ENCODE peak calls at places on chromosomes 4 and X, in nine cellular contexts. F, E, L, K, Q, Y, X, V and W are unnamed samples.

GRCh38 chr4:98710831-98711230 is 52.4 kb upstream of the TSPAN5 start:
- DNase-seq in F (no peak), E (no peak), L (no peak), K (no peak), Q (no peak), Y (no peak), X (no peak), V (no peak), W (no peak)

GRCh38 chr4:48341776-48342558 is 638 bp downstream of the SLAIN2 start:
- DNase-seq in F (no peak), E (peak; percentile 24), L (peak; percentile 56), K (peak; percentile 89), Q (peak; percentile 71), Y (peak; percentile 55), X (peak; percentile 54), V (peak; percentile 3), W (no peak)

GRCh38 chr4:6942238-6942800 is 32.7 kb downstream of the TBC1D14 start:
- DNase-seq in F (no peak), E (no peak), L (peak; percentile 35), K (peak; percentile 43), Q (no peak), Y (peak; percentile 53), X (peak; percentile 63), V (no peak), W (peak; percentile 44)

GRCh38 chr4:26325191-26325590 is 4.4 kb downstream of the RBPJ start:
- DNase-seq in F (peak; percentile 17), E (no peak), L (no peak), K (no peak), Q (no peak), Y (no peak), X (no peak), V (no peak), W (no peak)

GRCh38 chrX:133307094-133307493 is 88.9 kb upstream of the TFDP3 start:
- DNase-seq in F (no peak), E (no peak), L (no peak), K (no peak), Q (no peak), Y (no peak), X (no peak), V (no peak), W (no peak)

GRCh38 chr4:173189117-173189693 is 20.6 kb downstream of the GALNT7 start:
- DNase-seq in F (no peak), E (no peak), L (no peak), K (no peak), Q (no peak), Y (no peak), X (no peak), V (no peak), W (no peak)

GRCh38 chr4:88177981-88178632 is 19.7 kb upstream of the ABCG2 start:
- DNase-seq in F (no peak), E (no peak), L (no peak), K (peak; percentile 34), Q (peak; percentile 27), Y (peak; percentile 61), X (no peak), V (no peak), W (no peak)

GRCh38 chr4:77665381-77666069 is 59.9 kb downstream of the CXCL13 start:
- DNase-seq in F (no peak), E (no peak), L (no peak), K (no peak), Q (no peak), Y (no peak), X (no peak), V (no peak), W (no peak)

GRCh38 chrX:88244066-88244465 is 503.0 kb upstream of the CPXCR1 start:
- DNase-seq in F (no peak), E (no peak), L (no peak), K (no peak), Q (no peak), Y (no peak), X (no peak), V (no peak), W (no peak)

GRCh38 chr4:125313989-125314602 is 659 bp upstream of the FAT4 start:
- DNase-seq in F (no peak), E (no peak), L (no peak), K (no peak), Q (no peak), Y (no peak), X (no peak), V (no peak), W (no peak)